ENCODE peak calls at places on chromosomes 13 and 19, in nine cellular contexts. U, J, P, V, M, N, L, T and C are unnamed samples.

GRCh38 chr19:49119411-49120324 is at the start of gene PPFIA3:
- DNase-seq in U (no peak), J (peak; percentile 71), P (peak; percentile 62), V (peak; percentile 78), M (peak; percentile 68), N (peak; percentile 75), L (no peak), T (peak; percentile 72), C (peak; percentile 66)

GRCh38 chr13:42001580-42001979 is 40.7 kb upstream of the VWA8 start:
- DNase-seq in U (peak; percentile 57), J (no peak), P (peak; percentile 33), V (peak; percentile 8), M (no peak), N (no peak), L (no peak), T (no peak), C (peak; percentile 52)

GRCh38 chr13:102817907-102818306 is 19.0 kb downstream of the BIVM start:
- DNase-seq in U (no peak), J (no peak), P (no peak), V (no peak), M (no peak), N (no peak), L (no peak), T (no peak), C (no peak)

GRCh38 chr19:2722541-2723344 is 1.6 kb upstream of the DIRAS1 start:
- DNase-seq in U (no peak), J (peak; percentile 67), P (peak; percentile 58), V (peak; percentile 30), M (no peak), N (peak; percentile 65), L (no peak), T (peak; percentile 69), C (peak; percentile 81)

GRCh38 chr13:33172400-33172799 is 113.2 kb downstream of the STARD13 start:
- DNase-seq in U (no peak), J (no peak), P (no peak), V (peak; percentile 32), M (no peak), N (no peak), L (no peak), T (no peak), C (no peak)

GRCh38 chr13:78121459-78122348 is 203.1 kb upstream of the EDNRB start:
- DNase-seq in U (peak; percentile 44), J (peak; percentile 30), P (peak; percentile 57), V (peak; percentile 52), M (peak; percentile 52), N (no peak), L (peak; percentile 34), T (no peak), C (no peak)

GRCh38 chr19:7072541-7072940 is 3.0 kb downstream of the ZNF557 start:
- DNase-seq in U (no peak), J (no peak), P (no peak), V (no peak), M (no peak), N (no peak), L (no peak), T (no peak), C (no peak)

GRCh38 chr19:21608571-21608970 is 103.2 kb downstream of the ZNF429 start:
- DNase-seq in U (no peak), J (no peak), P (no peak), V (no peak), M (no peak), N (no peak), L (no peak), T (no peak), C (no peak)

GRCh38 chr19:42281175-42282035 is 12.4 kb downstream of the CIC start:
- DNase-seq in U (peak; percentile 48), J (peak; percentile 88), P (no peak), V (peak; percentile 42), M (peak; percentile 39), N (no peak), L (no peak), T (peak; percentile 64), C (peak; percentile 66)

GRCh38 chr19:42282036-42282762 is 13.1 kb downstream of the CIC start:
- DNase-seq in U (no peak), J (no peak), P (no peak), V (no peak), M (no peak), N (no peak), L (no peak), T (no peak), C (peak; percentile 65)

GRCh38 chr19:42279148-42279901 is 10.3 kb downstream of the CIC start:
- DNase-seq in U (no peak), J (no peak), P (no peak), V (no peak), M (no peak), N (no peak), L (no peak), T (no peak), C (no peak)

GRCh38 chr19:42279902-42280760 is 11.1 kb downstream of the CIC start:
- DNase-seq in U (peak; percentile 92), J (peak; percentile 95), P (peak; percentile 96), V (peak; percentile 83), M (peak; percentile 82), N (peak; percentile 89), L (peak; percentile 77), T (peak; percentile 93), C (peak; percentile 96)

GRCh38 chr19:42280761-42281174 is 11.7 kb downstream of the CIC start:
- DNase-seq in U (peak; percentile 53), J (no peak), P (no peak), V (peak; percentile 36), M (no peak), N (no peak), L (no peak), T (peak; percentile 73), C (no peak)
- H3K27ac ChIP-seq in U (peak overlapping the region; percentile 95), J (peak overlapping the region; percentile 96), P (peak overlapping the region; percentile 94), V (peak overlapping the region; percentile 93), M (peak overlapping the region; percentile 80), N (peak overlapping the region; percentile 85), L (peak overlapping the region; percentile 94), T (peak overlapping the region; percentile 91), C (peak overlapping the region; percentile 83)

GRCh38 chr13:98575009-98575866 is 1.7 kb downstream of the STK24 start:
- DNase-seq in U (no peak), J (no peak), P (no peak), V (no peak), M (no peak), N (no peak), L (no peak), T (no peak), C (no peak)
- H3K4me1 ChIP-seq in U (peaks cover 18% of the 10 kb centered on the region), J (peaks cover 54% of the 10 kb centered on the region), P (peaks cover 54% of the 10 kb centered on the region), V (peaks cover 52% of the 10 kb centered on the region), M (peaks cover 7% of the 10 kb centered on the region), N (peaks cover 62% of the 10 kb centered on the region), L (peaks cover 43% of the 10 kb centered on the region), T (peaks cover 49% of the 10 kb centered on the region), C (peaks cover 14% of the 10 kb centered on the region)

GRCh38 chr13:75393839-75394238 is 88.1 kb downstream of the TBC1D4 start:
- DNase-seq in U (no peak), J (no peak), P (no peak), V (no peak), M (no peak), N (no peak), L (no peak), T (no peak), C (no peak)

GRCh38 chr13:75399168-75399878 is 82.6 kb downstream of the TBC1D4 start:
- DNase-seq in U (no peak), J (no peak), P (no peak), V (no peak), M (no peak), N (no peak), L (no peak), T (no peak), C (no peak)

GRCh38 chr13:75398072-75398471 is 83.9 kb downstream of the TBC1D4 start:
- DNase-seq in U (no peak), J (no peak), P (no peak), V (no peak), M (no peak), N (no peak), L (no peak), T (no peak), C (no peak)

GRCh38 chr13:75395056-75395455 is 86.9 kb downstream of the TBC1D4 start:
- DNase-seq in U (no peak), J (no peak), P (no peak), V (no peak), M (no peak), N (no peak), L (no peak), T (no peak), C (no peak)

DNA sequence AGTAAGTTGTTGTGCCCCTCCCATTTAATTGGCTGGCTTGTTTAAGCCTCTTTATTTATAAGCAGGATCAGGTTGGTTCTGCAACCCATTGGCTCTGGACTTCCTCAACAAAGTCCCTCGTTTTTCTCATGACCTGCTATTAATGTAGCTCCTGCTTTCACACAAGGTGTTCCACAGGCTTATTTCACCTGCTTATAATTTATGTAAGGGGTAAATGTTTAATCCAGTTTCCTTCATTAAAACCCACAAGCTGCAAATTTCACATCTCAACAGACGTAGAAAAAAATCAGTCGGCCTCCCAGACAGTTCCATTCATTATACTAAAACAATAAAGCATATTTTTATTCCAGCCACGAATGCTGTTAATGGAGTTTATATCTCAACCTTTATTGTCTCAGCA is 86.1 kb downstream of the TBC1D4 start:
- DNase-seq in U (no peak), J (no peak), P (no peak), V (no peak), M (no peak), N (no peak), L (no peak), T (no peak), C (no peak)
- H3K27ac ChIP-seq in U (no peak overlapping the region), J (no peak overlapping the region), P (no peak overlapping the region), V (peak overlapping the region; percentile 27), M (no peak overlapping the region), N (no peak overlapping the region), L (no peak overlapping the region), T (peak overlapping the region; percentile 24), C (no peak overlapping the region)

GRCh38 chr19:43751466-43752220 is 3.1 kb downstream of the SMG9 start:
- DNase-seq in U (no peak), J (no peak), P (no peak), V (no peak), M (no peak), N (no peak), L (no peak), T (no peak), C (no peak)

GRCh38 chr19:43754312-43754561 is 525 bp downstream of the SMG9 start:
- DNase-seq in U (no peak), J (no peak), P (no peak), V (no peak), M (no peak), N (no peak), L (no peak), T (no peak), C (no peak)

GRCh38 chr19:43749898-43750297 is 4.9 kb downstream of the SMG9 start:
- DNase-seq in U (no peak), J (no peak), P (no peak), V (no peak), M (no peak), N (no peak), L (no peak), T (no peak), C (no peak)

GRCh38 chr19:43754562-43755255 is at the start of gene SMG9:
- DNase-seq in U (peak; percentile 98), J (peak; percentile 98), P (peak; percentile 99), V (peak; percentile 98), M (peak; percentile 99), N (peak; percentile 98), L (peak; percentile 95), T (peak; percentile 99), C (peak; percentile 99)

DNA sequence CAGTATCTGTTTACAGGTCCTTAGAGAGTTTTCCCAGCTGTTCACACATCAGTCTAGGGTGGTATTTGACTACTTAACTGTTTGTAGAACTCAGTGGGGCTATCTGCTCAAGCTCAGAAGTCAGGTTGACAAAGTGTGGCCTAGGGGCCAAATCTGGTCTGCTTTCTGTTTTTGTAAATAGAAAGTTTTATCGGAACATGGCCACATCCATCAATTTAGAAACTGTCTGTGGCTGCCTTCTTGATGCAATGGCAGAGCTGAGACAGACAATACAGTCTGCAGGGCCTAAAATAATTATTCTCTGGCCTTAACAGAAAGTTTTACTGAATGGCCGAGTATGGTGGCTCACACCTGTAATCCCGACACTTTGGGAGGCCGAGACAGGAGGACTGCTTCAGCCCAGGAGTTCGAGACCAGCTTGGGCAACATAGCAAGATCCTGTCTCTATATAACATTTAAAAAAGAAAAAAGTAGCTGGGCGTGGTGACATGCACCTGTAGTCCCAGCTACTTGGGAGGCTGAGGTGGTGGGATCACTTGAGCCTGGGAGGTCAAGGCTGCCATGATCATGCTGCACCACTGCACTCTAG is 2.4 kb downstream of the SMG9 start:
- DNase-seq in U (no peak), J (no peak), P (no peak), V (no peak), M (no peak), N (no peak), L (no peak), T (no peak), C (no peak)
- H3K4me1 ChIP-seq in U (peaks cover 10% of the 10 kb centered on the region), J (peaks cover 23% of the 10 kb centered on the region), P (peaks cover 40% of the 10 kb centered on the region), V (peaks cover 13% of the 10 kb centered on the region), M (no peaks in the 10 kb centered on the region), N (peaks cover 44% of the 10 kb centered on the region), L (peaks cover 27% of the 10 kb centered on the region), T (peaks cover 20% of the 10 kb centered on the region), C (peaks cover 1% of the 10 kb centered on the region)